ENCODE peak calls at places on chromosomes 7 and 10, in nine cellular contexts. Q is nucleus accumbens; X is SK-MEL-5; J is stomach; S is ELR; K is KG1; O is Right ventricle myocardium superior; T is SJSA1; P is activated CD8-positive, alpha-beta memory T cell treated with anti-CD3 and anti-CD28 coated beads, Interleukin-2, amount 10 ng/mL, durations not matched to agents 7 days and 5 days. A is an unnamed sample.

GRCh38 chr10:110353244-110354119 is 48.8 kb upstream of the SMNDC1 start:
- DNase-seq in T (peak), O (no peak), J (no peak), S (peak), X (no peak), Q (no peak), K (no peak), P (peak), A (peak)

GRCh38 chr10:71312840-71313789 is 5.9 kb upstream of the SLC29A3 start:
- DNase-seq in K (no peak), X (no peak), P (no peak), J (no peak), T (no peak), O (peak), S (no peak), Q (peak), A (peak)

GRCh38 chr7:18770154-18770807 is 274.7 kb downstream of the HDAC9 start:
- DNase-seq in K (no peak), P (no peak), X (peak), S (peak), Q (no peak), O (no peak), J (no peak), T (peak), A (peak)

GRCh38 chr10:63795461-63795860 is 274.3 kb downstream of the REEP3 start:
- DNase-seq in S (no peak), X (no peak), T (no peak), O (no peak), Q (no peak), K (no peak), P (no peak), J (no peak), A (no peak)

GRCh38 chr10:128537888-128538287 is 411.7 kb upstream of the MKI67 start:
- DNase-seq in P (no peak), K (no peak), O (no peak), T (no peak), S (no peak), J (no peak), Q (no peak), X (no peak), A (no peak)

GRCh38 chr7:100539436-100540006 is 518 bp downstream of the AGFG2 start:
- DNase-seq in T (no peak), J (no peak), O (no peak), Q (no peak), S (no peak), X (no peak), K (no peak), P (peak), A (no peak)

GRCh38 chr7:29401827-29402226 is 161.8 kb upstream of the PRR15 start:
- DNase-seq in T (no peak), Q (no peak), P (no peak), O (no peak), J (no peak), K (no peak), X (no peak), S (no peak), A (no peak)

GRCh38 chr7:87961754-87962153 is 27.7 kb downstream of the ADAM22 start:
- DNase-seq in T (no peak), S (no peak), P (no peak), X (no peak), J (no peak), K (no peak), Q (no peak), O (no peak), A (no peak)

GRCh38 chr10:74380780-74381179 is 229.8 kb downstream of the ADK start:
- DNase-seq in T (no peak), J (no peak), K (no peak), Q (no peak), S (no peak), P (no peak), X (no peak), O (no peak), A (no peak)

GRCh38 chr7:137539111-137539715 is 195.7 kb upstream of the PTN start:
- DNase-seq in X (no peak), P (no peak), J (no peak), S (peak), Q (no peak), O (no peak), K (no peak), T (peak), A (peak)

GRCh38 chr10:62046522-62047239 is 145.2 kb downstream of the ARID5B start:
- DNase-seq in X (no peak), Q (no peak), O (peak), K (peak), S (peak), P (peak), J (no peak), T (peak), A (peak)

GRCh38 chr10:78211476-78212110 is 177.9 kb downstream of the RPS24 start:
- DNase-seq in Q (peak), X (peak), S (peak), T (peak), J (no peak), P (no peak), K (peak), O (no peak), A (peak)

GRCh38 chr10:59499460-59499859 is 137.1 kb upstream of the FAM13C start:
- DNase-seq in O (no peak), T (no peak), J (no peak), P (no peak), S (no peak), Q (no peak), K (no peak), X (no peak), A (no peak)

GRCh38 chr7:91836065-91836368 is 44.5 kb downstream of the MTERF1 start:
- DNase-seq in S (peak), O (no peak), X (no peak), K (no peak), T (no peak), Q (no peak), J (no peak), P (no peak), A (peak)

GRCh38 chr7:83457022-83457892 is 191.7 kb downstream of the SEMA3E start:
- DNase-seq in Q (no peak), P (no peak), J (no peak), O (no peak), S (peak), T (no peak), K (no peak), X (no peak), A (peak)

GRCh38 chr7:39615350-39615975 is 7.9 kb upstream of the RALA start:
- DNase-seq in X (no peak), T (no peak), O (no peak), J (no peak), K (no peak), S (peak), Q (no peak), P (no peak), A (no peak)